ENCODE peak calls at places on chromosomes 4 and X, in nine cellular contexts. H is EL; D is brain pericyte; O is activated T-cell treated with anti-CD3 and anti-CD28 coated beads for 48 hours; M is stimulated activated naive B cell treated with anti-CD40 and anti-IgM and Interleukin-4, amounts not matched to agents 10 μg/mL and 1 μg/mL and 100 μg/mL, for 72 hours; L is kidney epithelial cell; E is stimulated activated CD4-positive, alpha-beta T cell treated with anti-CD3 and anti-CD28 coated beads, Interleukin-4, amount 100 ng/mL, for 24 hours; X is MV-4-11; Y is non-pigmented ciliary epithelial cell. Q is an unnamed sample.

GRCh38 chr4:3827616-3828492 is 61.7 kb downstream of the ADRA2C start:
- DNase-seq in H (peak), D (no peak), O (no peak), M (no peak), L (no peak), E (no peak), X (no peak), Y (no peak), Q (no peak)

GRCh38 chrX:47573334-47574095 is 8.7 kb upstream of the TIMP1 start:
- DNase-seq in H (peak), D (no peak), O (no peak), M (no peak), L (no peak), E (no peak), X (no peak), Y (no peak), Q (no peak)

GRCh38 chr4:42339935-42340406 is 57.3 kb upstream of the SHISA3 start:
- DNase-seq in H (peak), D (no peak), O (no peak), M (no peak), L (no peak), E (no peak), X (no peak), Y (peak), Q (no peak)

GRCh38 chr4:108399610-108400265 is 220.6 kb upstream of the RPL34 start:
- DNase-seq in H (no peak), D (no peak), O (no peak), M (no peak), L (no peak), E (no peak), X (no peak), Y (no peak), Q (no peak)

GRCh38 chrX:78754917-78755316 is 7.4 kb downstream of the LPAR4 start:
- DNase-seq in H (no peak), D (no peak), O (no peak), M (no peak), L (no peak), E (no peak), X (peak), Y (no peak), Q (no peak)

GRCh38 chr4:58590714-58591113 is 1480.5 kb upstream of the IGFBP7 start:
- DNase-seq in H (no peak), D (no peak), O (no peak), M (no peak), L (no peak), E (no peak), X (no peak), Y (no peak), Q (no peak)

GRCh38 chr4:38606587-38606905 is 57.5 kb upstream of the KLF3 start:
- DNase-seq in H (no peak), D (no peak), O (no peak), M (no peak), L (no peak), E (no peak), X (no peak), Y (no peak), Q (no peak)

GRCh38 chr4:13523105-13523477 is 21.2 kb downstream of the NKX3-2 start:
- DNase-seq in H (no peak), D (no peak), O (no peak), M (no peak), L (no peak), E (no peak), X (no peak), Y (no peak), Q (no peak)

GRCh38 chrX:22399793-22400192 is 127.1 kb downstream of the CBLL2 start:
- DNase-seq in H (peak), D (no peak), O (no peak), M (no peak), L (peak), E (no peak), X (no peak), Y (no peak), Q (no peak)

GRCh38 chrX:149618871-149619270 is 12.7 kb downstream of the TMEM185A start:
- DNase-seq in H (no peak), D (no peak), O (no peak), M (no peak), L (no peak), E (no peak), X (no peak), Y (no peak), Q (no peak)

GRCh38 chr4:87614292-87614890 is 6.1 kb downstream of the DSPP start:
- DNase-seq in H (no peak), D (no peak), O (no peak), M (no peak), L (no peak), E (no peak), X (no peak), Y (no peak), Q (no peak)

GRCh38 chrX:53085661-53086229 is 3.6 kb downstream of the TSPYL2 start:
- DNase-seq in H (no peak), D (no peak), O (no peak), M (no peak), L (no peak), E (no peak), X (no peak), Y (no peak), Q (no peak)

GRCh38 chr4:113070755-113071154 is 21.3 kb downstream of the ANK2 start:
- DNase-seq in H (no peak), D (no peak), O (no peak), M (no peak), L (no peak), E (no peak), X (no peak), Y (no peak), Q (no peak)

GRCh38 chr4:6153874-6154273 is 46.5 kb downstream of the JAKMIP1 start:
- DNase-seq in H (no peak), D (no peak), O (no peak), M (no peak), L (no peak), E (no peak), X (no peak), Y (no peak), Q (no peak)

GRCh38 chrX:40173662-40174593 is 76.2 kb upstream of the BCOR start:
- DNase-seq in H (peak), D (no peak), O (peak), M (peak), L (no peak), E (peak), X (no peak), Y (no peak), Q (peak)

Q was measured in stimulated activated naive CD4-positive, alpha-beta T cell treated with Interleukin-2 at 50 U/mL for 16 hours.